ENCODE peak calls at places on chromosomes 13 and 19, in seven cellular contexts. G, Q, S, W, I, J and O are unnamed samples.

GRCh38 chr13:46717275-46717674 is 79.7 kb downstream of the ESD start:
- DNase-seq in G (no peak), Q (no peak), S (no peak), W (no peak), I (no peak), J (no peak), O (no peak)

GRCh38 chr19:3604227-3604986 is 2.3 kb downstream of the TBXA2R start:
- DNase-seq in G (no peak), Q (no peak), S (no peak), W (no peak), I (no peak), J (no peak), O (no peak)

GRCh38 chr13:80312967-80313366 is 28.0 kb downstream of the SPRY2 start:
- DNase-seq in G (no peak), Q (no peak), S (no peak), W (no peak), I (no peak), J (no peak), O (no peak)

GRCh38 chr19:4597975-4598671 is 38.6 kb upstream of the SEMA6B start:
- DNase-seq in G (peak; percentile 40), Q (no peak), S (peak; percentile 52), W (peak; percentile 13), I (peak; percentile 60), J (peak; percentile 70), O (no peak)

GRCh38 chr19:54207908-54208783 is 7.5 kb downstream of the RPS9 start:
- DNase-seq in G (peak; percentile 47), Q (peak; percentile 95), S (no peak), W (peak; percentile 70), I (peak; percentile 100), J (peak; percentile 79), O (no peak)

GRCh38 chr13:24680258-24680920 is at the start of gene ATP12A:
- DNase-seq in G (peak; percentile 44), Q (no peak), S (no peak), W (no peak), I (no peak), J (peak; percentile 40), O (no peak)

GRCh38 chr13:79642596-79642995 is 161.6 kb downstream of the NDFIP2 start:
- DNase-seq in G (no peak), Q (no peak), S (no peak), W (no peak), I (peak; percentile 14), J (no peak), O (no peak)

GRCh38 chr19:41706741-41707501 is 1.5 kb upstream of the CEACAM5 start:
- DNase-seq in G (peak; percentile 76), Q (peak; percentile 74), S (peak; percentile 23), W (no peak), I (peak; percentile 6), J (peak; percentile 15), O (no peak)

GRCh38 chr19:4581381-4582111 is 22.1 kb upstream of the SEMA6B start:
- DNase-seq in G (no peak), Q (no peak), S (no peak), W (no peak), I (peak; percentile 67), J (no peak), O (no peak)

GRCh38 chr13:48875071-48875470 is 100.6 kb upstream of the FNDC3A start:
- DNase-seq in G (no peak), Q (no peak), S (no peak), W (no peak), I (no peak), J (no peak), O (no peak)

GRCh38 chr13:85277753-85278152 is 521.5 kb downstream of the SLITRK6 start:
- DNase-seq in G (no peak), Q (no peak), S (no peak), W (no peak), I (peak; percentile 7), J (no peak), O (no peak)

GRCh38 chr19:21314676-21315075 is 14.5 kb downstream of the ZNF708 start:
- DNase-seq in G (no peak), Q (no peak), S (no peak), W (no peak), I (peak; percentile 57), J (peak; percentile 14), O (no peak)

GRCh38 chr13:111211789-111212516 is 96.8 kb downstream of the ARHGEF7 start:
- DNase-seq in G (no peak), Q (no peak), S (no peak), W (no peak), I (no peak), J (no peak), O (no peak)

GRCh38 chr19:57620673-57621348 is 6.8 kb downstream of the ZNF134 start:
- DNase-seq in G (no peak), Q (no peak), S (no peak), W (no peak), I (peak; percentile 15), J (no peak), O (no peak)

GRCh38 chr13:67318398-67318797 is 88.3 kb upstream of the PCDH9 start:
- DNase-seq in G (no peak), Q (no peak), S (no peak), W (no peak), I (no peak), J (no peak), O (no peak)

GRCh38 chr13:110942248-110942981 is 27.5 kb upstream of the ANKRD10 start:
- DNase-seq in G (no peak), Q (no peak), S (no peak), W (no peak), I (no peak), J (no peak), O (no peak)

GRCh38 chr13:97367016-97367415 is 67.0 kb upstream of the RAP2A start:
- DNase-seq in G (no peak), Q (no peak), S (no peak), W (peak; percentile 56), I (peak; percentile 23), J (no peak), O (no peak)

GRCh38 chr13:97371486-97372109 is 62.4 kb upstream of the RAP2A start:
- DNase-seq in G (no peak), Q (no peak), S (no peak), W (no peak), I (no peak), J (no peak), O (no peak)

GRCh38 chr13:97367427-97367826 is 66.5 kb upstream of the RAP2A start:
- DNase-seq in G (no peak), Q (no peak), S (no peak), W (peak; percentile 81), I (peak; percentile 52), J (peak; percentile 42), O (no peak)

GRCh38 chr13:97366172-97366688 is 67.7 kb upstream of the RAP2A start:
- DNase-seq in G (no peak), Q (no peak), S (no peak), W (no peak), I (no peak), J (no peak), O (no peak)

GRCh38 chr13:97369269-97369893 is 64.6 kb upstream of the RAP2A start:
- DNase-seq in G (no peak), Q (no peak), S (no peak), W (no peak), I (no peak), J (no peak), O (no peak)
- H3K4me3 ChIP-seq in G (no peak overlapping the region), Q (no peak overlapping the region), S (peak overlapping the region; percentile 28), W (peak overlapping the region; percentile 35), I (peak overlapping the region; percentile 42), J (no peak overlapping the region), O (peak overlapping the region; percentile 44)

DNA sequence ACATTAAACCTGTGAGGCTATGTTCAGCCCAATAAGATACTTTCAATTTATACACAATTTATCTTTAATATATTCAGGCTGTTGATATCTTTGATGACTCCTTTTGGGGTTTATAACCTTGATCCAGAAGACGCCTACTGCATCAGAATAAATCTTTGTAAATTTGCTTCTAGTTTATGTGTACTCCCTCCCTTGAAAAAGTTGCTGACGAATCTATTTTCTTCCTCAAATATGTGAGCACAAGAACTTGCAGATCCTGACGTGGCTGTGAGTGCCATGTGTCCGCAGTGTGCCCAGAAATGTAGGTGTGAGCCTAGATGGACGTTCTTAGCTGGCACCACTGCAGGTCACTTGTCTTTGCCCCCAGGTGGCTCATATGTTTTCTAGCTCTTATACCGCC is 60.6 kb upstream of the TPP2 start:
- DNase-seq in G (no peak), Q (no peak), S (no peak), W (no peak), I (no peak), J (no peak), O (no peak)
- TF ChIP-seq CTCF in G (no peak), Q (no peak), S (no peak), W (no peak), I (no peak), J (no peak), O (no peak)

GRCh38 chr19:49152218-49152550 is 3.0 kb downstream of the HRC start:
- DNase-seq in G (no peak), Q (no peak), S (no peak), W (no peak), I (no peak), J (no peak), O (no peak)

GRCh38 chr19:49155830-49156346 is 692 bp upstream of the HRC start:
- DNase-seq in G (no peak), Q (no peak), S (peak; percentile 50), W (no peak), I (no peak), J (no peak), O (no peak)

GRCh38 chr19:49155005-49155826 is at the start of gene HRC:
- DNase-seq in G (no peak), Q (no peak), S (peak; percentile 74), W (no peak), I (no peak), J (no peak), O (no peak)

GRCh38 chr19:49153167-49153809 is 1.9 kb downstream of the HRC start:
- DNase-seq in G (no peak), Q (no peak), S (no peak), W (no peak), I (no peak), J (no peak), O (no peak)

DNA sequence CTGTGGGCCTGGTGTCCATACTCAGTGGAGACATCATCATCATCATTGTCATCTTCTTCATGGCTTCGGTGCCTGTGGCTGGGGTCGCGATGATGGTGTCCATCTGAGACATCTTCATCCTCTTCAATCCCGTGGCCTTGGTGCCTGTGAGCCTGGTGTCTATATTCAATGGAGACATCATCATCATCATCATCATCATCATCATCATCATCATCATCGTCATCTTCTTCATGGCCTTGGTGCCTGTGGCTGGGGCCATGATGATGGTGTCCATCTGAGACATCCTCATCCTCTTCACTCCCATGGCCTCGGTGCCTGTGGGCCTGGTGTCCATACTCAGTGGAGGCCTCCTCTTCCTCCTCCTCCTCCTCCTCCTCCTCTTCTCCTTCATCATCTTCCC is 917 bp downstream of the HRC start:
- DNase-seq in G (no peak), Q (no peak), S (no peak), W (no peak), I (no peak), J (no peak), O (no peak)
- H3K4me3 ChIP-seq in G (no peak overlapping the region), Q (no peak overlapping the region), S (peak overlapping the region; percentile 47), W (no peak overlapping the region), I (no peak overlapping the region), J (no peak overlapping the region), O (no peak overlapping the region)

DNA sequence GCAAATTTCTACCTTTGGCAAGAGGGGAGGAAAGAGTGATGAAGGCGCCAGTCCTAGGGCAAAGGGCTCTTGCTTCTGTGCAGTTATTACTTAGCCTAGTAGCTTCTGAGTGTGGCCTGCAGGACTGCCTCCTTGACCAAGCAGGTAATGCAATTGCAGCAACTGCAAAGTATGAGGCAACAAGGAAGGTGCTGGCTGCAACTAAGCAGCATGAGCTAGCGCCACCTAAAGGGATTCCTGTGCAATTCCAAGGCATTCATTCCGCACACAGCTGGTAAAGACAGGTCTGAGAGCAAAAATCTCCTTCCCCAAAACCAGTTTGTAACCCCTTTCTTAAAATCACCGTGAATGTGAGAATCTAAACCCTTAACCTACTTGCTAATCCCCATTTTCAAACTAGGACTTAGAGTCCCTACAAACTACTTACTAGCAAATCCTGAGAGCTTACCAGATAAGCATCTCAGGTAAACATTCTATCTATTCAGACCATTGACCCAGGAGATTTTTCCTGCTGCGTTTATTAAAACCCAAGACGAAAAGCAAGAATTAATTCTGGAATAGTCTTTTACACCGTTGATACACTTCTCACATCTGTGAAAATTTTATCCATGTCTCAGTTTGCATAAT is 62.9 kb downstream of the DCT start:
- DNase-seq in G (no peak), Q (no peak), S (no peak), W (no peak), I (peak; percentile 28), J (peak; percentile 71), O (no peak)
- TF ChIP-seq CTCF in G (peak; percentile 20), Q (no peak), S (peak; percentile 17), W (peak; percentile 13), I (peak; percentile 44), J (peak; percentile 56), O (peak; percentile 55)